ENCODE peak calls at places on chromosomes 2 and 18, in seven cellular contexts. B is neural crest cell, S is GM19239, C is NCI-H460, U is SJSA1, F is HS-5, M is iPS-NIHi11. E is an unnamed sample.
A peak's percentile ranks its signal among the peaks of the same experiment; 100 is the strongest.

GRCh38 chr2:138032334-138032733 is 68.1 kb downstream of the HNMT start:
- DNase-seq in F (no peak), B (no peak), U (no peak), S (no peak), M (no peak), C (no peak), E (no peak)

GRCh38 chr2:1929962-1930361 is 185.6 kb upstream of the PXDN start:
- DNase-seq in M (no peak), S (no peak), B (no peak), C (no peak), U (no peak), F (no peak), E (no peak)

GRCh38 chr18:62829936-62830335 is 114.6 kb downstream of the PHLPP1 start:
- DNase-seq in C (no peak), U (peak; percentile 51), S (no peak), B (no peak), F (no peak), M (no peak), E (no peak)

GRCh38 chr2:189082576-189082975 is 97.0 kb downstream of the COL5A2 start:
- DNase-seq in B (no peak), S (no peak), F (no peak), U (no peak), C (no peak), M (no peak), E (no peak)

GRCh38 chr2:127170021-127170420 is 50.1 kb downstream of the CYP27C1 start:
- DNase-seq in M (no peak), F (no peak), S (no peak), C (no peak), U (no peak), B (no peak), E (no peak)

GRCh38 chr2:221490506-221491060 is 81.5 kb downstream of the EPHA4 start:
- DNase-seq in F (no peak), B (no peak), U (no peak), S (no peak), C (no peak), M (no peak), E (no peak)

GRCh38 chr2:199806179-199806578 is 44.8 kb downstream of the FTCDNL1 start:
- DNase-seq in S (no peak), U (peak; percentile 7), C (no peak), B (no peak), F (no peak), M (no peak), E (no peak)

GRCh38 chr2:51953931-51954330 is 922.0 kb upstream of the NRXN1 start:
- DNase-seq in C (no peak), U (no peak), S (no peak), F (peak; percentile 26), B (no peak), M (no peak), E (no peak)

GRCh38 chr2:27308359-27308875 is at the start of gene UCN:
- DNase-seq in U (no peak), F (no peak), B (peak; percentile 44), C (no peak), M (peak; percentile 83), S (no peak), E (peak; percentile 58)